ENCODE peak calls at places on chromosomes 1 and 21, in four cellular contexts. A is AG04450, J is adrenal gland, F is HFF-Myc. K is an unnamed sample.
A peak's percentile ranks its signal among the peaks of the same experiment; 100 is the strongest.

GRCh38 chr1:218527737-218528136 is 182.6 kb downstream of the TGFB2 start:
- DNase-seq in A (peak; percentile 44), J (no peak), F (no peak), K (no peak)

GRCh38 chr1:171138973-171139372 is 46.1 kb upstream of the FMO2 start:
- DNase-seq in A (no peak), J (no peak), F (no peak), K (no peak)

GRCh38 chr1:175307160-175307559 is 114.6 kb upstream of the KIAA0040 start:
- DNase-seq in A (no peak), J (no peak), F (no peak), K (peak; percentile 25)

GRCh38 chr1:224205438-224205840 is 22.4 kb downstream of the DEGS1 start:
- DNase-seq in A (no peak), J (no peak), F (no peak), K (no peak)

GRCh38 chr1:228226956-228227791 is 19.3 kb downstream of the OBSCN start:
- DNase-seq in A (no peak), J (no peak), F (no peak), K (no peak)

GRCh38 chr1:246506440-246506784 is 667 bp downstream of the SMYD3 start:
- DNase-seq in A (no peak), J (no peak), F (no peak), K (no peak)

GRCh38 chr1:4959216-4959615 is 304.8 kb downstream of the AJAP1 start:
- DNase-seq in A (no peak), J (no peak), F (no peak), K (no peak)

GRCh38 chr1:3770047-3770765 is 2.3 kb upstream of the SMIM1 start:
- DNase-seq in A (no peak), J (no peak), F (no peak), K (no peak)

GRCh38 chr1:150549496-150550221 is 451 bp downstream of the ADAMTSL4 start:
- DNase-seq in A (no peak), J (peak; percentile 48), F (no peak), K (no peak)

GRCh38 chr1:232221790-232222499 is 408.0 kb downstream of the SIPA1L2 start:
- DNase-seq in A (no peak), J (no peak), F (peak; percentile 37), K (no peak)

GRCh38 chr1:232767381-232768074 is 37.7 kb upstream of the MAP10 start:
- DNase-seq in A (peak; percentile 10), J (peak; percentile 64), F (peak; percentile 22), K (no peak)

GRCh38 chr1:228471762-228472398 is 15.3 kb upstream of the RNF187 start:
- DNase-seq in A (no peak), J (peak; percentile 31), F (no peak), K (peak; percentile 70)

GRCh38 chr1:152347116-152347728 is 12.6 kb downstream of the FLG2 start:
- DNase-seq in A (peak; percentile 3), J (no peak), F (peak; percentile 32), K (peak; percentile 18)

GRCh38 chr1:18128298-18128697 is 20.7 kb downstream of the IGSF21 start:
- DNase-seq in A (no peak), J (no peak), F (no peak), K (no peak)

GRCh38 chr1:151706464-151707415 is 9.9 kb downstream of the CELF3 start:
- DNase-seq in A (no peak), J (no peak), F (no peak), K (no peak)

GRCh38 chr1:121519042-121519755 is 334.4 kb downstream of the SRGAP2C start:
- DNase-seq in A (no peak), J (peak; percentile 23), F (no peak), K (no peak)

GRCh38 chr1:189220750-189221149 is 1256.9 kb downstream of the BRINP3 start:
- DNase-seq in A (no peak), J (no peak), F (no peak), K (no peak)

GRCh38 chr1:31801450-31801849 is 14.4 kb downstream of the SPOCD1 start:
- DNase-seq in A (no peak), J (no peak), F (no peak), K (no peak)

GRCh38 chr1:209398330-209398991 is 185.1 kb upstream of the CAMK1G start:
- DNase-seq in A (peak; percentile 55), J (peak; percentile 53), F (peak; percentile 80), K (no peak)

GRCh38 chr1:243288062-243288461 is 32.2 kb downstream of the SDCCAG8 start:
- DNase-seq in A (no peak), J (no peak), F (no peak), K (no peak)
- TF ChIP-seq CTCF in A (no peak), J (no peak), F (no peak), K (no peak)

GRCh38 chr1:226220473-226221189 is 2.8 kb upstream of the MIXL1 start:
- DNase-seq in A (no peak), J (no peak), F (no peak), K (no peak)

GRCh38 chr1:226226601-226227000 is 3.1 kb downstream of the MIXL1 start:
- DNase-seq in A (no peak), J (no peak), F (no peak), K (no peak)

GRCh38 chr1:226223157-226223785 is at the start of gene MIXL1:
- DNase-seq in A (no peak), J (no peak), F (no peak), K (peak; percentile 47)

GRCh38 chr1:226222686-226223085 is 778 bp upstream of the MIXL1 start:
- DNase-seq in A (no peak), J (no peak), F (no peak), K (no peak)

DNA sequence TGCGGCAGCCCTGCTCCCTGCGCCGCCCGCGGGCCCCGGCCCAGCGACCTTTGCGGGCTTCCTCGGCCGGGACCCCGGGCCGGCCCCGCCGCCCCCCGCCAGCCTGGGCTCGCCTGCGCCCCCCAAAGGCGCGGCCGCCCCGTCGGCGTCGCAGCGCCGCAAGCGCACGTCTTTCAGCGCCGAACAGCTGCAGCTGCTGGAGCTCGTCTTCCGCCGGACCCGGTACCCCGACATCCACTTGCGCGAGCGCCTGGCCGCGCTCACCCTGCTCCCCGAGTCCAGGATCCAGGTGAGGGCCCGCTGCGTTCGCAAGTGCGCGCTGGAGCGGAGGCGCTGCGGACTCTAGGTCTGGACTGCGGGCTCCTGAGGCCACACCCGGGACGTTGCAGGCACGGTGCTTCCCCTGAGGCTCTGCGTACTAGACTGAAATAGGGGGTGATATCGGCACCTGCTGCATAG is 351 bp downstream of the MIXL1 start:
- DNase-seq in A (no peak), J (no peak), F (no peak), K (peak; percentile 77)
- TF ChIP-seq CTCF in A (no peak), J (no peak), F (no peak), K (peak; percentile 30)

DNA sequence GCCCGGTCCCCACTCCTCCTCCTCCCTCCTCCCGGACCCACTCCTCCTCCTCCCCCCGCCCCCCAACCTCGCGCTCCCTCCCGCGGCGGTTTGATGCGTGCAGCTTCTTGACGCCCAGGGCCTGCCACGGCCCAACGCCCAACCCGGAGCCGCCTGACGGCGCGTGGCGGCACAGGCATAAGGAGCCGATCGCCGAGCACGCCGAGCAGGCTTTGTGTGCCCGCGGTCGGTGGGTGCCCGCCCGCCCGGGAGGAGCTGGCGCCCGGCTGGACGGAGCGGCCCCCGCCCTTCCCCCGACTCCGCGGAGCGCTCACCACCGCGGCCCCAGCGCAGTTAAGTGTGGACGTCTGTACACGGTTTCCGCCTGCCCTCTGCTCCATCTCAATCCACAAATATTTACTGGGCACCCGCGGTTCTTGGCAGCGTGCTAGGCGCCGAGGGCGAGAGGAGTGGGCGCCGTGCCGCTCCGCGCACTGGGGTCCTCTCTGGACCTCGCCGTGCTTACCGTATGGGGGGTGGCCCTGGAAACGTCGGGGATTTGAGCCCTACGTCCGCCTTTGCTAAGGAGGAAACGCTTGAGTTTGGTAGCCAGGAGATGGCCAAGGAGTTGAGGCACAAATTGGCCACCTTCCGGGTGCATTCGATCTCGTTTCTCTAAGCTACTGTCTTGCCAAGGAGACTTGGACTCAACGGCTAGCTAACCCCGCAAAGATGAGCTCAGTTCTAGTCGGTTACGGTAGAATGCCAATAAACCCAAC is 428 bp upstream of the HDGF start:
- DNase-seq in A (peak; percentile 91), J (peak; percentile 98), F (peak; percentile 85), K (peak; percentile 96)
- TF ChIP-seq CTCF in A (no peak), J (no peak), F (no peak), K (no peak)

DNA sequence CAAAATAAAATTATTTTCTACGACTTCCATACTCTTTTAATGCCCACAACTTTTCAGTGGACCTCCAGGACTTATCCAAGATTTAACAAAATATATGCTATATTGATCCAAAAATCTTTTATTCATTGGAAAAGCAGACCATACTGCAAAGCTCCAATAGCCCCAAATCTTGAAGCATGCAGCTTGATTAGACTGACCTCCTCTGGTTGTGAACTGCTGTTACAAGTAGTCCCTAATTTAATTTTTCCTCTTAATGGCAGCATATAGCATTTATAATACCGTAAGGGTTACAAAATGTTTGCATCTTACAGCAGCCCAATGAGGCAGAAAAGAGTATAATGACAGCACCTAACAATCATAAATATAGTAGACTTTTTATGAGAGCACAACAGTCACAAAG is 49.8 kb downstream of the TPR start:
- DNase-seq in A (no peak), J (no peak), F (peak; percentile 11), K (no peak)
- TF ChIP-seq CTCF in A (peak; percentile 57), J (no peak), F (peak; percentile 42), K (peak; percentile 1)

GRCh38 chr21:16457498-16457897 is 727.7 kb downstream of the USP25 start:
- DNase-seq in A (no peak), J (no peak), F (no peak), K (no peak)

GRCh38 chr21:16455526-16455925 is 725.7 kb downstream of the USP25 start:
- DNase-seq in A (no peak), J (no peak), F (no peak), K (no peak)

GRCh38 chr21:16455978-16456377 is 726.2 kb downstream of the USP25 start:
- DNase-seq in A (no peak), J (no peak), F (no peak), K (no peak)

GRCh38 chr21:16460936-16461335 is 731.2 kb downstream of the USP25 start:
- DNase-seq in A (no peak), J (no peak), F (no peak), K (no peak)
- TF ChIP-seq CTCF in A (no peak), J (no peak), F (peak; percentile 19), K (no peak)

GRCh38 chr1:37398096-37398495 is 76.3 kb upstream of the ZC3H12A start:
- DNase-seq in A (no peak), J (no peak), F (no peak), K (no peak)

GRCh38 chr1:37399205-37399604 is 75.2 kb upstream of the ZC3H12A start:
- DNase-seq in A (no peak), J (no peak), F (no peak), K (no peak)

GRCh38 chr1:37399830-37400790 is 74.3 kb upstream of the ZC3H12A start:
- DNase-seq in A (no peak), J (no peak), F (no peak), K (no peak)

GRCh38 chr1:37403166-37403565 is 71.2 kb upstream of the ZC3H12A start:
- DNase-seq in A (no peak), J (no peak), F (no peak), K (no peak)
- TF ChIP-seq CTCF in A (no peak), J (no peak), F (no peak), K (no peak)

DNA sequence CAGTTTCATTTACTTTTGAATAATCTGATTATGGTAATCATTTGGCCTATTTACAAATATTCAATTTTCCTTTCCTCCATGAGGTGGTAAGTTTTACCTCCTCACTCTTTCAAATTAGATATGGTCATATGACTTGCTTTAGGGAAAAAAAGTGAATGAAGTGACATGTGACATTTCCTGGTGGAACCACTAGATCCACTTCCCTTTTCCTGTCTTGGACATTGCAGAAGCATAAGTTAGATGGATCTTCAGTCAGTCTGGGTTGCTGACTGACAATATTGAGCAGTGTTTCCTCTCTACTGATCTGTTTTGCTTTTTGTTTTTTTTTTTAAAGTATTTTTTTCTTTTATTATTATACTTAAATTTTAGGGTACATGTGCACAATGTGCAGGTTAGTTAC is 481.1 kb upstream of the PTBP2 start:
- DNase-seq in A (no peak), J (no peak), F (no peak), K (no peak)
- TF ChIP-seq CTCF in A (no peak), J (no peak), F (no peak), K (no peak)

K was measured in GM13976.